ENCODE peak calls at places on chromosomes 4 and X, in four cellular contexts. P is uterus, C is upper lobe of left lung, A is sigmoid colon. E is an unnamed sample. For H3K36me3, the result is how much of the 10 kb centered on the place peaks cover.

GRCh38 chr4:54103190-54103574 is 3.2 kb downstream of the GSX2 start:
- DNase-seq in P (no peak), C (no peak), A (no peak), E (no peak)

GRCh38 chr4:169583563-169583962 is 28.8 kb downstream of the NEK1 start:
- DNase-seq in P (no peak), C (no peak), A (no peak), E (no peak)

GRCh38 chr4:156374069-156374468 is 420.4 kb upstream of the CTSO start:
- DNase-seq in P (no peak), C (no peak), A (no peak), E (no peak)

GRCh38 chrX:34734383-34734782 is 77.3 kb upstream of the TMEM47 start:
- DNase-seq in P (no peak), C (no peak), A (no peak), E (no peak)

GRCh38 chr4:86894465-86894864 is 2.2 kb upstream of the C4orf36 start:
- DNase-seq in P (no peak), C (no peak), A (no peak), E (no peak)

GRCh38 chr4:182589100-182589499 is 328.1 kb downstream of the DCTD start:
- DNase-seq in P (no peak), C (no peak), A (no peak), E (no peak)

GRCh38 chr4:35684755-35685154 is 559.6 kb downstream of the ARAP2 start:
- DNase-seq in P (no peak), C (no peak), A (no peak), E (no peak)

GRCh38 chrX:47483310-47484268 is 567 bp upstream of the ZNF41 start:
- DNase-seq in P (peak), C (no peak), A (peak), E (peak)

GRCh38 chr4:110055014-110055768 is 142.5 kb downstream of the EGF start:
- DNase-seq in P (no peak), C (no peak), A (no peak), E (no peak)

GRCh38 chr4:116082808-116083366 is 969.5 kb upstream of the NDST4 start:
- DNase-seq in P (no peak), C (no peak), A (no peak), E (no peak)

DNA sequence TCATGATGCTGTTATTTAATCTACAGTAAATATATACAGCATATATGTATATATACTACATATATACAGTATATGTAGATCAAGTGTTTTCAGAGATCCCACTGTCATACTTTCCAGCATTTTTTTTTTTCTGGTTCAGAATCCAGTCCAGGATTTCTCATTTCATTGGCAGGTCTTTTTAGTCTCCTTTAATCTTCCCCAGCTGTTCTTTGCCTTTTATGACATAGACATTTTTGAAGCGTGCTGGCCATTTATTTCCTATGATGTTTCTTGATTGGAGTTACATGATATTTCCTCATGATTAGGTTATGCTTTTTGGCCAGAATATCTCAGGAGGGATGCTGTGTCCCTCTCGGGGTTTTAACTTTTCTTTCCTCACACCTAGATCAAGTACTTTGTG is 92.0 kb upstream of the TLR2 start:
- DNase-seq in P (no peak), C (no peak), A (no peak), E (no peak)
- H3K36me3 ChIP-seq in P (under half), C (under half), A (under half), E (half or more)

DNA sequence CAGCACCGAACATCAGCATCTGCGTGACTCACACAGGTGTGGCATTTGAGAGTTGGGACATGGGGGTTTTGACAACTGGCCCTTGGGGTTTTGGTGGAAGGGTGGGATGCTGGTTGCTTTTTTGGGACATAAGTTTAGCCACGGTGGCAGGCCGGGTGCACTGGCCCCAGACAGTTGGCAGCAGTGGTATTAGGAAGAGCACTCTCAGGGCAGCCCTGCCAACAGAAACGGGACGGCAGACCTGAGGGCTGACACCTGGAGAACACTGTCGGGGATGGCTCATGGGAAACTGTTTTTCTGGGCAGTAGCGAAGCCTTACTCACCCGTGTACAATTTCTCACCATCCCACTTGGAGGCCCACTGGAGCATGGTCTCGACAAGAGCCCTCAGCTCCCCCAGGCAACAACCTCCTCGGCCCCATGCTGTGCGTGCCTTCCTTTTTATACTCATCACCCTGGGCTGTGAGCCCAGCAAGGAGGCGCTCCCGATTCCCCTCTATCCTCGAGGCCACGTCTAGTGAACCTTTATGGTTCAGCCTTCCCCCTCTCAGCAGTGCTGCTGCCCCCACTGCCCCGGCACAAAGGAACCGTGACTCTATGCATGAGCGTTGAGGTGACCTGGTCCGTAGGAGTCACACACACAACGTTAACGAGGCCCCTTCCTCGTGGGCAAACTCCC is 30.6 kb downstream of the WDR1 start:
- DNase-seq in P (no peak), C (no peak), A (peak), E (peak)
- TF ChIP-seq POLR2A in P (no peak), C (no peak), A (no peak), E (no peak)

GRCh38 chr4:84672177-84672576 is 89.2 kb downstream of the CDS1 start:
- DNase-seq in P (no peak), C (no peak), A (no peak), E (no peak)

GRCh38 chr4:84677093-84677492 is 94.2 kb downstream of the CDS1 start:
- DNase-seq in P (no peak), C (no peak), A (no peak), E (no peak)

GRCh38 chr4:84677995-84678394 is 95.1 kb downstream of the CDS1 start:
- DNase-seq in P (no peak), C (no peak), A (no peak), E (no peak)

GRCh38 chr4:84669201-84669600 is 86.3 kb downstream of the CDS1 start:
- DNase-seq in P (no peak), C (no peak), A (no peak), E (no peak)

DNA sequence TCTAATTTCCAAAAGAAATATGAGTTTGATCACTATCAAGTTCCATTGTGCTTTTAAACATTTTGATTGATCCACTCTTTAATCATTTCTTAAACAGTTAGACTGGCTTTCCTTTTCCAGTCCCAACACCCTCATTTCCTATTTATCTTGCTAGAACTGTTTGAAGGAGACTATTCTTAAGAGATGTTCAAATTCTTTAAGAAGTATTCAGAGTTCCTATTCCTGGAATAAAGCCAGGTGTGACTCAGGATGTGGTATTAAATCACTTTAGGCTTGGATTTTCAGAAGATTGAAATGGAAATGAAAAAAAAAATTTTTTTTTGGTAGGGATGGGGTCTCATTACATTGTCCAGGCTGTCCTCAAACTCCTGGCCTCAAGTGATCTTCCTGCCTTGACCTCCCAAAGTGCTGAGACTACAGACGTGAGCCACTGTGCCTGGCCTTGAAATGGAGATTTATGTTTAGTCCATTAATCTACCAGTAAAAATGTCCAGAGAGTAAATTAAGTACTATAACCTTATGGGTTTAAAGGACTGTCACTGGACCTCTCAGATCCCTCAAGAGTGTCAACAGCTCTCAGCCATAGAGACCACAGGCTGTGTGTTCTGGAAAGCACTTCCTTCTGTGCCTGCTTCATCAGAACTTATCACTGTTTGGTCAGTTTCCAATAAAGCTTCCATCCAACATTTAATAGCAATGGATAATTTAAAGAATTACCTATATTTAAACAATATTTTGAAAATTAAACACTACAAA is 90.7 kb downstream of the CDS1 start:
- DNase-seq in P (no peak), C (no peak), A (no peak), E (no peak)
- H3K36me3 ChIP-seq in P (under half), C (under half), A (under half), E (under half)

GRCh38 chrX:39616098-39616729 is 481.5 kb downstream of the BCOR start:
- DNase-seq in P (no peak), C (no peak), A (no peak), E (no peak)
- TF ChIP-seq POLR2A in P (no peak), C (no peak), A (no peak), E (no peak)

GRCh38 chr4:37631551-37631950 is 54.6 kb downstream of the RELL1 start:
- DNase-seq in P (peak), C (no peak), A (peak), E (no peak)

GRCh38 chr4:37629713-37630112 is 56.5 kb downstream of the RELL1 start:
- DNase-seq in P (no peak), C (no peak), A (no peak), E (no peak)

GRCh38 chr4:37625499-37625898 is 60.7 kb downstream of the RELL1 start:
- DNase-seq in P (no peak), C (no peak), A (no peak), E (no peak)

GRCh38 chr4:37627263-37627662 is 58.9 kb downstream of the RELL1 start:
- DNase-seq in P (no peak), C (no peak), A (no peak), E (no peak)

GRCh38 chr4:37628977-37629609 is 57.1 kb downstream of the RELL1 start:
- DNase-seq in P (peak), C (no peak), A (peak), E (no peak)
- H3K36me3 ChIP-seq in P (under half), C (under half), A (under half), E (under half)

DNA sequence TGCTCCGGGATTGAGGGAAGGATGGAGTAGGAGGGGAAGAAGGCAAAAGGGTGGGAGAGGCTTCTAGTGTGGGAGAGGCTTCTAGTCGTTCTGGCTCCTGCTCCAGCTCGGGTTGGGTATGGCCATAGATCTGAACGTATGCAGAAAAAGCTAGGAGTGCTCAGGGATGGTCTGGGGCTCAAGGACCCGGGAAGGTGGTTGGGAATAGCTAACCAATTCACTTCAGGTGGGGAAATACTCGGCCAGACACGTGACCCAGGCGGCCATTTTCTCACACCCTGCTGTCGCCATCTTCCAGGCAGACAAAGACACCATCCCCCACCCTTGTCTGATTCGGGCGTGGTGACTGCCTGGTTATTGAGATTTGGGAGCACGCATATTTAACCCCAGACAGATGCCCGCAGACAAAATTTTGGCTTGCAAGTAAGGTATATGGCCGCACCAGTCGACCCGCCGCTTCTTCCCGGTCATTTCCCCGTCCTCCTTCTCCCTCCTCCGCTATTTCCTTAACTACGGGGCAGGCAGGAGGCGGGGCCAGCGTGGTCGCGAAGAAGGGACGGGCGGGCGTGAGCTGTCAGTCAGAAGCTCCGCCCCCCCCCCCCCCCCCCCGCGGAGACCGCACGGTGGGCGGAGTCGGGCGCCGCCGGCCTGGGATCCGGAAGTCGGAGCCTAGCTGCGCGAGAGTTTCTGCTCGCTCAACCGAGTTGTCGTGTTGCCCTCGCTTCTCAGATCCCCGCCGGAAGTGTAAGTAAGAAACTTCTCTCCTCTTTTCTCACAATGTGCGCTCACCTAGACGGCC is at the start of gene GNL3L:
- DNase-seq in P (peak), C (peak), A (peak), E (peak)
- TF ChIP-seq POLR2A in P (peak), C (peak), A (no peak), E (no peak)